ENCODE peak calls at places on chromosomes 4 and X, in six cellular contexts. A is K562, L is HepG2, H is neuronal stem cell, Z is fibroblast of lung, X is osteoblast. D is an unnamed sample.

GRCh38 chr4:155392486-155393184 is 15.9 kb upstream of the MAP9 start:
- DNase-seq in A (no peak), Z (peak; percentile 67), L (peak; percentile 7), H (no peak), X (peak; percentile 62), D (peak; percentile 53)

GRCh38 chrX:137565921-137566745 is at the start of gene ZIC3:
- DNase-seq in A (no peak), H (no peak), L (no peak), Z (peak; percentile 24), X (peak; percentile 89), D (peak; percentile 35)

GRCh38 chrX:14003028-14003427 is 26.7 kb downstream of the GEMIN8 start:
- DNase-seq in Z (no peak), H (no peak), A (no peak), X (no peak), L (no peak), D (no peak)

GRCh38 chrX:45771114-45771513 is 570.4 kb upstream of the DIPK2B start:
- DNase-seq in L (peak; percentile 51), X (peak; percentile 62), A (peak; percentile 15), H (no peak), Z (peak; percentile 95), D (peak; percentile 91)

GRCh38 chrX:106898462-106898861 is 4.7 kb downstream of the RIPPLY1 start:
- DNase-seq in X (no peak), Z (peak; percentile 37), A (peak; percentile 43), L (peak; percentile 80), H (peak; percentile 40), D (peak; percentile 55)

GRCh38 chr4:182338059-182338458 is 94.9 kb downstream of the TENM3 start:
- DNase-seq in L (no peak), A (no peak), X (no peak), Z (peak; percentile 26), H (no peak), D (no peak)

GRCh38 chrX:46582964-46583363 is 9.4 kb downstream of the CHST7 start:
- DNase-seq in Z (peak; percentile 93), H (no peak), X (no peak), L (no peak), A (no peak), D (peak; percentile 87)

GRCh38 chr4:53601251-53601764 is 10.0 kb upstream of the LNX1 start:
- DNase-seq in Z (no peak), L (peak; percentile 27), H (no peak), A (peak; percentile 53), X (no peak), D (peak; percentile 36)

GRCh38 chrX:53882331-53882730 is 161.9 kb downstream of the PHF8 start:
- DNase-seq in A (no peak), X (no peak), Z (peak; percentile 81), H (no peak), L (peak; percentile 86), D (peak; percentile 13)

GRCh38 chrX:103878466-103879151 is 46.6 kb upstream of the RAB9B start:
- DNase-seq in A (no peak), L (peak; percentile 0), X (peak; percentile 37), H (no peak), Z (peak; percentile 84), D (peak; percentile 75)

GRCh38 chrX:116417214-116417613 is 19.2 kb upstream of the SLC6A14 start:
- DNase-seq in H (no peak), X (no peak), A (no peak), Z (no peak), L (no peak), D (no peak)

GRCh38 chr4:38990241-38990640 is 42.0 kb downstream of the TMEM156 start:
- DNase-seq in Z (no peak), X (no peak), A (no peak), L (no peak), H (no peak), D (no peak)

GRCh38 chrX:51281758-51282318 is 50.8 kb upstream of the NUDT10 start:
- DNase-seq in X (peak; percentile 19), Z (no peak), L (no peak), H (no peak), A (no peak), D (no peak)

GRCh38 chrX:24515447-24515846 is 50.4 kb downstream of the PDK3 start:
- DNase-seq in L (no peak), X (no peak), Z (peak; percentile 14), H (no peak), A (peak; percentile 6), D (no peak)

GRCh38 chrX:47707031-47707780 is 48.2 kb upstream of the UXT start:
- DNase-seq in X (no peak), A (peak; percentile 58), L (no peak), H (no peak), Z (no peak), D (peak; percentile 11)

GRCh38 chrX:15472523-15472922 is 20.6 kb downstream of the PIR start:
- DNase-seq in H (no peak), A (no peak), Z (no peak), L (no peak), X (no peak), D (no peak)
- H2AFZ ChIP-seq in H (no peak overlapping the region), A (no peak overlapping the region), Z (no peak overlapping the region), L (no peak overlapping the region), X (no peak overlapping the region), D (no peak overlapping the region)

DNA sequence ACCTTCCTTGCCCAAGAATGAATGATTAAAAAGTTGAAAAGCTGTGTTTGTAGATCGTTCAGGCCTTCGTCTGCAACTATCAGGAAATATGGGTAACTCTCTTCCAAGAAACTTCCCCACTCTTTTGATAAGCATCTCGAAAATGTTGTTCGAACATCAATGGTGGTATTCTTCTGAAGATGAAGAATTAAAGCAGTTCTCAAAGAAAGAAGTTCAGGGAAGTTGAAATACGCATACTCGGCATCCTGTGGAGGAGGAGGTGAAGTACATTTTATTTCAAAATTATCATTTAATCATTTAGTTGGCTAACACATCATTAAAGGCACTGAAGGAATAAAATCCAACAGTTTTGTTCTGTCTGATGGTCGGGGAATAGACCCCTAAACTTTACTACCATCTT is 12.1 kb downstream of the DDX60 start:
- DNase-seq in H (no peak), L (no peak), Z (no peak), X (no peak), A (no peak), D (no peak)
- H3K36me3 ChIP-seq in H (peaks cover 11% of the 10 kb centered on the region), L (no peaks in the 10 kb centered on the region), Z (no peaks in the 10 kb centered on the region), X (no peaks in the 10 kb centered on the region), A (no peaks in the 10 kb centered on the region), D (no peaks in the 10 kb centered on the region)

DNA sequence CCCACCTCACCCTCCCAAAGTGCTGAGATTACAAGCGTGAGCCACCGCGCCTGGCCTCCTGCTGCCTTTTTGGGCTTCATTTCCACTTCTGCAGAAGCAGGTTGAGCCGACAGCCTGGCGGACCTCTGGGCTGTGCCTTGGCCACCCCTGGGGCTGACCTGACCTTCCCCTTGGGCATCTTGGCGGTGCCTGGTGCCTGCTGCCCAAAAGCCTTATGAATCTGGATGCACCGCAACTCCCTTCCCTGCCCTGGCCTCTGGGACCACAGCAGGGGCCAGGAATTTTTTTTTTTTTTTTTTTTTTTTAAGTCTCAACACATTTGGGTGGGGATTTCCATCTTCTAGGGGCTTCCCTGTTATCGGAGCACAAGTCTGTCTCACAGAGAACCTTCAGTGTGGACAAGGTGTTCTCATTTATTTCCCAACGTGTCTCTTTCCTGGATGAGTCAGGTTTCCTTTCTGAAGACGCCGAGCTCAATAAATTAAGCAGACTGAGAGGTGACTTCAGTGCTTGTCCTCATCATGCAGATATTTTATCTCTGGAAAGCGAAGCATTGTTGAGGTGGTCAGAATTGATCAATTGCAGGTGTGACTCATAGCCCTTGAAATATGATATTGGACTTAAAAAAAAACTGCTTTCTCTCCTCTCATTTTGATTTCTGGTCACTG is 79.7 kb downstream of the SHROOM2 start:
- DNase-seq in A (no peak), H (no peak), X (no peak), Z (peak; percentile 75), L (no peak), D (peak; percentile 28)
- H3K4me2 ChIP-seq in A (no peak overlapping the region), H (no peak overlapping the region), X (no peak overlapping the region), Z (no peak overlapping the region), L (no peak overlapping the region), D (no peak overlapping the region)

DNA sequence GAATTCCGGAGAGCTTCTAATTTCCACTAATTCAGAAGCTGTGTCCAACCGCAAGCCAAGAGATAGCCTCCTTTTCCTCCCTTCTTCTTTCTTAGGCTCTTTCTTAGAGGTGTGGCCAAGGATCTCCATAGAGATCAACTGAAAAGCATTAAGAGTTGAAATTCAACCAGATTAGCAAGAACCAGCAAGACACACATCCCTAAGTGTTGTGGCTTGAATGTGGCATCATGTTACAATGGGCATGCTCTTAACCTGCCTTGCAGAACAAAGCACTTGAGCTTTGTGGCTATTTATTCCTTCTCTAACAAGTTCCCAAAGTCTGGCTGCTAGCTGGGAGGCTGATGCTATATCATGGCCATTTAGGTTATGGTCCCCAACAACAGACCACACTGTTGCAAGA is 10.4 kb downstream of the ANOS1 start:
- DNase-seq in A (no peak), L (no peak), H (no peak), X (no peak), Z (no peak), D (no peak)
- H2AFZ ChIP-seq in A (no peak overlapping the region), L (no peak overlapping the region), H (no peak overlapping the region), X (no peak overlapping the region), Z (no peak overlapping the region), D (no peak overlapping the region)

DNA sequence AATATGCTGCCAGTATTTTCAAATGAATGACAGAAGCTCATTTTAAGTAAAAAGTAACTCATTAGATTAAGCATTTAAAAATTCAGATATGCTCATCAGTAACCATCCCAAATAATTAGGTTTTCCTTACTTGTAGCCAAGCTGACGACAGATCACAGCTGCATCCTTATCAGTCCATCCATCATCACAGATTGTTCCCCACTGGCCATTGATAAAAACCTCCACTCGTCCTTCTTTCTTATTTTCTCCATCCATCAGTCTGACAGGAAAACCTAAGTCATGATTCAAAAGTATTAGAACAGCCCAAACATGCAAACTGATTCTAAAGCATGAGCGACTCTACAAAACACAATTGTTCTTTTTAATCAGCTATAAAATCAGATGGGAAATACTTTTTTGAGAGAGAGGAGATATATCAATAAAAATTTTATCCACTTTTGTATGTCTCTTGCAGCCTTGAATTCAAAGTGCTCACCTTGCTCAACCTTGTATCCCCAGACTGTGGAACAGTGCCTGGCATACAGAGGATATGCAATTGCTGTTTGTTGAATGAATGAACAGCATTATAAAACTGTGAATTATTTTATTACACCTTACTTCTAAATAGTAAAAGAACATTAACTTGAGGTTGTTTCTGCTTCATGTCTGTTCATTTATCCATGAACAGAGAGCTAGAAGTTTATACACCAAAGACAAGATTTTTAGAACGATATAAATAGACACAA is 44.3 kb downstream of the PRSS12 start:
- DNase-seq in H (no peak), A (no peak), X (no peak), Z (peak; percentile 6), L (no peak), D (no peak)
- H3K36me3 ChIP-seq in H (no peaks in the 10 kb centered on the region), A (no peaks in the 10 kb centered on the region), X (peaks cover 2% of the 10 kb centered on the region), Z (peaks cover 4% of the 10 kb centered on the region), L (no peaks in the 10 kb centered on the region), D (peaks cover 6% of the 10 kb centered on the region)

GRCh38 chr4:170111100-170111499 is 21.3 kb upstream of the AADAT start:
- DNase-seq in L (no peak), H (no peak), Z (no peak), X (no peak), A (no peak), D (no peak)

GRCh38 chr4:170111546-170111945 is 21.8 kb upstream of the AADAT start:
- DNase-seq in H (no peak), X (no peak), L (no peak), A (no peak), Z (no peak), D (no peak)

GRCh38 chr4:170109586-170110289 is 20.0 kb upstream of the AADAT start:
- DNase-seq in L (no peak), A (no peak), Z (peak; percentile 51), H (no peak), X (no peak), D (peak; percentile 84)

GRCh38 chr4:170106899-170107298 is 17.1 kb upstream of the AADAT start:
- DNase-seq in X (no peak), Z (no peak), L (no peak), A (no peak), H (no peak), D (no peak)

GRCh38 chr4:170110290-170110672 is 20.5 kb upstream of the AADAT start:
- DNase-seq in H (no peak), X (no peak), L (no peak), A (no peak), Z (no peak), D (no peak)
- H3K4me2 ChIP-seq in H (no peak overlapping the region), X (peak overlapping the region; percentile 49), L (no peak overlapping the region), A (no peak overlapping the region), Z (no peak overlapping the region), D (peak overlapping the region; percentile 26)

D was measured in GM23248.